ENCODE peak calls at places on chromosome 20, in nine cellular contexts. C, E, P, Z, J, K, F, D and L are unnamed samples.

GRCh38 chr20:58593880-58594473 is 57.1 kb upstream of the STX16 start:
- DNase-seq in C (no peak), E (no peak), P (no peak), Z (no peak), J (no peak), K (no peak), F (no peak), D (no peak), L (no peak)

GRCh38 chr20:37273988-37274387 is 12.4 kb upstream of the GHRH start:
- DNase-seq in C (no peak), E (no peak), P (no peak), Z (no peak), J (no peak), K (no peak), F (no peak), D (no peak), L (no peak)

GRCh38 chr20:46695888-46696287 is 6.6 kb upstream of the TP53RK start:
- DNase-seq in C (no peak), E (no peak), P (no peak), Z (no peak), J (no peak), K (no peak), F (no peak), D (no peak), L (no peak)

GRCh38 chr20:23009636-23010035 is 25.5 kb upstream of the SSTR4 start:
- DNase-seq in C (no peak), E (no peak), P (no peak), Z (no peak), J (no peak), K (no peak), F (no peak), D (no peak), L (no peak)

GRCh38 chr20:62786100-62786499 is 10.2 kb upstream of the MRGBP start:
- DNase-seq in C (no peak), E (no peak), P (no peak), Z (no peak), J (no peak), K (no peak), F (no peak), D (no peak), L (no peak)

GRCh38 chr20:63690898-63691710 is 5.3 kb upstream of the TNFRSF6B start:
- DNase-seq in C (no peak), E (no peak), P (no peak), Z (no peak), J (no peak), K (peak), F (no peak), D (no peak), L (no peak)

GRCh38 chr20:62760536-62761057 is 35.7 kb upstream of the MRGBP start:
- DNase-seq in C (no peak), E (no peak), P (no peak), Z (no peak), J (no peak), K (peak), F (no peak), D (no peak), L (no peak)

GRCh38 chr20:48826883-48827771 is 672 bp downstream of the PREX1 start:
- DNase-seq in C (no peak), E (peak), P (no peak), Z (peak), J (no peak), K (no peak), F (no peak), D (peak), L (no peak)

GRCh38 chr20:45020236-45020886 is 54.0 kb downstream of the STK4 start:
- DNase-seq in C (no peak), E (no peak), P (no peak), Z (no peak), J (no peak), K (no peak), F (no peak), D (no peak), L (no peak)

GRCh38 chr20:35172434-35172806 is 548 bp downstream of the PROCR start:
- DNase-seq in C (no peak), E (no peak), P (no peak), Z (no peak), J (no peak), K (no peak), F (no peak), D (no peak), L (no peak)

GRCh38 chr20:57500941-57501340 is 24.0 kb downstream of the CTCFL start:
- DNase-seq in C (no peak), E (no peak), P (no peak), Z (no peak), J (no peak), K (no peak), F (no peak), D (no peak), L (no peak)

GRCh38 chr20:36483919-36484808 is 57.2 kb upstream of the MYL9 start:
- DNase-seq in C (no peak), E (no peak), P (no peak), Z (peak), J (no peak), K (peak), F (no peak), D (no peak), L (no peak)